ENCODE peak calls at places on chromosome 1, in eight cellular contexts. W is ovary; T is IMR-90; S is PC-3; D is pancreas; U is AG04450; L is uterus; V is CD8-positive, alpha-beta memory T cell. A is an unnamed sample.

GRCh38 chr1:91579658-91580228 is 79.1 kb downstream of the CDC7 start:
- DNase-seq in W (no peak), T (peak; percentile 60), S (no peak), D (no peak), U (no peak), L (no peak), V (no peak), A (no peak)

GRCh38 chr1:29120367-29120766 is 3.3 kb downstream of the TMEM200B start:
- DNase-seq in W (no peak), T (no peak), S (no peak), D (no peak), U (no peak), L (no peak), V (no peak), A (no peak)

GRCh38 chr1:115505157-115505571 is 136.6 kb upstream of the VANGL1 start:
- DNase-seq in W (no peak), T (peak; percentile 21), S (no peak), D (no peak), U (peak; percentile 8), L (no peak), V (no peak), A (no peak)

GRCh38 chr1:975896-976683 is 5.8 kb downstream of the PERM1 start:
- DNase-seq in W (no peak), T (peak; percentile 36), S (peak; percentile 80), D (no peak), U (no peak), L (peak; percentile 70), V (no peak), A (peak; percentile 49)

GRCh38 chr1:204142032-204142974 is 9.5 kb downstream of the ETNK2 start:
- DNase-seq in W (no peak), T (no peak), S (no peak), D (no peak), U (no peak), L (no peak), V (no peak), A (no peak)

GRCh38 chr1:182249201-182249676 is 142.4 kb downstream of the GLUL start:
- DNase-seq in W (no peak), T (no peak), S (peak; percentile 38), D (peak; percentile 20), U (no peak), L (no peak), V (no peak), A (no peak)

GRCh38 chr1:94936861-94937620 is 10.1 kb upstream of the CNN3 start:
- DNase-seq in W (no peak), T (peak; percentile 45), S (no peak), D (no peak), U (no peak), L (no peak), V (no peak), A (no peak)

GRCh38 chr1:178966312-178966711 is 59.4 kb upstream of the FAM20B start:
- DNase-seq in W (no peak), T (no peak), S (no peak), D (no peak), U (no peak), L (no peak), V (no peak), A (no peak)

GRCh38 chr1:150464422-150464826 is 22.8 kb upstream of the TARS2 start:
- DNase-seq in W (peak; percentile 54), T (peak; percentile 63), S (peak; percentile 79), D (peak; percentile 46), U (peak; percentile 18), L (peak; percentile 34), V (peak; percentile 49), A (peak; percentile 41)

GRCh38 chr1:235068155-235069121 is 60.2 kb downstream of the TOMM20 start:
- DNase-seq in W (no peak), T (peak; percentile 89), S (peak; percentile 87), D (no peak), U (no peak), L (no peak), V (no peak), A (no peak)

GRCh38 chr1:227544677-227545076 is 18.7 kb upstream of the ZNF678 start:
- DNase-seq in W (peak; percentile 20), T (no peak), S (no peak), D (peak; percentile 15), U (no peak), L (no peak), V (no peak), A (no peak)

GRCh38 chr1:247146671-247147070 is 25.1 kb downstream of the ZNF124 start:
- DNase-seq in W (no peak), T (no peak), S (no peak), D (no peak), U (no peak), L (no peak), V (no peak), A (no peak)

DNA sequence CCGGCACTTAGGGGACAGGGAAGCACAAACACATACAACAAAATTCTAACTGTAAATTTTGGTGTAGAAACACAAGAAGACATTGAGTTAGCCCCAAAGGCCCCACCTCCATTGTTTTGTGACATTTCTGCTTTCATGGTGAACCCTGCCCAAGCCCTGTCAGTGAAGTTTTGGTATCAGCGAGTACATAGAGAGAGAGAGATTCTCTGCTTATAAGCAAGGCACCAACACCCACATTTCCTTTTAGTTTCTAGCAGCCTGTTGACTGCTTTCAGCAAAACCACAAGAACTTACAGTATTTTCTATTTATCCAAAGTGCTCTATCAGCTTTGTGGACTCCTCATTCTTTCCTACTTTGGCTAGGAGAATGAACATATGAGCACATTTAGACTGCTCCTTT is 24.0 kb downstream of the ZNF124 start:
- DNase-seq in W (no peak), T (no peak), S (no peak), D (no peak), U (no peak), L (no peak), V (no peak), A (no peak)
- H3K9me3 ChIP-seq in W (peaks cover 17% of the 10 kb centered on the region), T (peaks cover 27% of the 10 kb centered on the region), S (peaks cover 31% of the 10 kb centered on the region), D (no peaks in the 10 kb centered on the region), U (peaks cover 50% of the 10 kb centered on the region), L (peaks cover 12% of the 10 kb centered on the region), V (peaks cover 62% of the 10 kb centered on the region), A (peaks cover 32% of the 10 kb centered on the region)

GRCh38 chr1:201433609-201434008 is 12.1 kb upstream of the TNNI1 start:
- DNase-seq in W (no peak), T (no peak), S (no peak), D (no peak), U (no peak), L (no peak), V (no peak), A (no peak)

GRCh38 chr1:201436969-201437368 is 15.4 kb upstream of the TNNI1 start:
- DNase-seq in W (no peak), T (no peak), S (no peak), D (no peak), U (no peak), L (no peak), V (no peak), A (no peak)

GRCh38 chr1:201434266-201434665 is 12.7 kb upstream of the TNNI1 start:
- DNase-seq in W (no peak), T (no peak), S (no peak), D (no peak), U (no peak), L (no peak), V (no peak), A (no peak)

GRCh38 chr1:201432814-201433213 is 11.3 kb upstream of the TNNI1 start:
- DNase-seq in W (no peak), T (no peak), S (no peak), D (no peak), U (no peak), L (no peak), V (no peak), A (no peak)

GRCh38 chr1:201436461-201436860 is 14.9 kb upstream of the TNNI1 start:
- DNase-seq in W (no peak), T (peak; percentile 26), S (peak; percentile 81), D (no peak), U (no peak), L (no peak), V (no peak), A (no peak)
- H3K9me3 ChIP-seq in W (no peaks in the 10 kb centered on the region), T (no peaks in the 10 kb centered on the region), S (no peaks in the 10 kb centered on the region), D (no peaks in the 10 kb centered on the region), U (no peaks in the 10 kb centered on the region), L (no peaks in the 10 kb centered on the region), V (no peaks in the 10 kb centered on the region), A (no peaks in the 10 kb centered on the region)

DNA sequence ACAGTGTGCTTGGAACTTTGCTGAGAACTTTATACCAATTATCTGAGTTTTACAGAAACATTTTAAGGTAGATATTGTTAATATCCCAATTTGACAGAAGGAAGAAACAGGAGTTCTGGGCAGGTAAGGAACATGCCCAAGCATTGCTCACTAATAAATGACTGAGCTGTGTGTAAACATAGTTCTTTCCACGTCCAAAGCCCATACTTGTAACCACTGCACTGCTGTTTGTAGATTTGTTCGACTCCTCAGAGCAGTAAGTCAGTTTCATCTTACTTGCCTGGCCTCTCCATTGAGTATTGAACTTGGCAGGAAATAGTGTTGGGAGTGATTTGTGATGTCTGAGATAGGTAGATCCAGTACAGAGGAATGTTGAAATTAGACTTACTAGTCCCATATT is 335.1 kb downstream of the KIF26B start:
- DNase-seq in W (no peak), T (no peak), S (no peak), D (no peak), U (no peak), L (no peak), V (no peak), A (no peak)
- H3K9me3 ChIP-seq in W (no peaks in the 10 kb centered on the region), T (no peaks in the 10 kb centered on the region), S (no peaks in the 10 kb centered on the region), D (no peaks in the 10 kb centered on the region), U (no peaks in the 10 kb centered on the region), L (no peaks in the 10 kb centered on the region), V (no peaks in the 10 kb centered on the region), A (no peaks in the 10 kb centered on the region)

GRCh38 chr1:248366609-248367008 is 5.1 kb downstream of the OR2T4 start:
- DNase-seq in W (no peak), T (no peak), S (no peak), D (no peak), U (no peak), L (no peak), V (no peak), A (no peak)

GRCh38 chr1:248359415-248359814 is 2.0 kb upstream of the OR2T4 start:
- DNase-seq in W (no peak), T (no peak), S (no peak), D (no peak), U (no peak), L (no peak), V (no peak), A (no peak)

GRCh38 chr1:248361111-248361715 is at the start of gene OR2T4:
- DNase-seq in W (no peak), T (no peak), S (no peak), D (no peak), U (no peak), L (no peak), V (no peak), A (no peak)
- H3K9me3 ChIP-seq in W (no peaks in the 10 kb centered on the region), T (peaks cover 17% of the 10 kb centered on the region), S (peaks cover 6% of the 10 kb centered on the region), D (no peaks in the 10 kb centered on the region), U (peaks cover 16% of the 10 kb centered on the region), L (no peaks in the 10 kb centered on the region), V (no peaks in the 10 kb centered on the region), A (peaks cover 4% of the 10 kb centered on the region)

DNA sequence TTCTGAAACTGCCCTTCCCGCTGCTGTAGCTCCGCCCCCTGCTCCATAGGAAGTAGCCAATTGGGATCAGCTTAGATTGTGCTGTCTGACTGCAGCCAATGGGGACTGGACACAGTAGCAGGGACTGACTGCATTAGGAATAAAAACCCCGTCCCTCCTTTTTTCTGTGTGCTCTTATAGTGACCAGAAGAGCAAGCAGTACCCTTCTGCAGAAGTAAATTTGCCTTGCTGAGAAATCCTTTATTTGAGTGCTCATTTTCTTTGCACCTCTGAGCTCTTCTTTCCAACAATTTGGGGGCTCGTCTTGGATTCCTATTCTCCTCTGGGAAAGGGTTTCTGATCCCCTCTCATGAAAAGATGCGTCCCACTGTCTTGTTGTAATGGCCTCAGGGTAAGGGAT is 16.2 kb downstream of the OR2L13 start:
- DNase-seq in W (no peak), T (no peak), S (no peak), D (no peak), U (no peak), L (no peak), V (no peak), A (no peak)
- H3K9me3 ChIP-seq in W (no peaks in the 10 kb centered on the region), T (peaks cover 12% of the 10 kb centered on the region), S (peaks cover 53% of the 10 kb centered on the region), D (no peaks in the 10 kb centered on the region), U (peaks cover 17% of the 10 kb centered on the region), L (peaks cover 6% of the 10 kb centered on the region), V (peaks cover 15% of the 10 kb centered on the region), A (peaks cover 4% of the 10 kb centered on the region)

A was measured in T-helper 17 cell.